ENCODE peak calls at places on chromosomes 2 and 18, in ten cellular contexts. B is activated CD8-positive, alpha-beta memory T cell treated with anti-CD3 and anti-CD28 coated beads for 48 hours; T is foreskin fibroblast; E is H4; Q is CD8-positive, alpha-beta T cell; K is HFFc6; A is NCI-H2081; Z is iris pigment epithelial cell; V is RWPE1; C is A172. R is an unnamed sample.

GRCh38 chr2:172927381-172928357 is 148.0 kb upstream of the MAP3K20 start:
- DNase-seq in B (no peak), T (peak), E (no peak), Q (no peak), K (peak), A (no peak), Z (peak), V (no peak), C (no peak), R (no peak)

GRCh38 chr2:94880507-94880906 is 9.3 kb downstream of the TEKT4 start:
- DNase-seq in B (no peak), T (no peak), E (no peak), Q (no peak), K (no peak), A (no peak), Z (no peak), V (no peak), C (no peak), R (no peak)

GRCh38 chr2:174563530-174564282 is 33.9 kb downstream of the WIPF1 start:
- DNase-seq in B (no peak), T (no peak), E (no peak), Q (no peak), K (no peak), A (no peak), Z (no peak), V (no peak), C (no peak), R (no peak)

GRCh38 chr18:37483984-37484892 is 81.4 kb downstream of the CELF4 start:
- DNase-seq in B (no peak), T (no peak), E (no peak), Q (no peak), K (no peak), A (peak), Z (no peak), V (no peak), C (no peak), R (no peak)

GRCh38 chr2:110731064-110731463 is 1.3 kb upstream of the ACOXL start:
- DNase-seq in B (no peak), T (no peak), E (no peak), Q (no peak), K (no peak), A (no peak), Z (no peak), V (no peak), C (no peak), R (no peak)

GRCh38 chr2:178359192-178359912 is 91.6 kb downstream of the PRKRA start:
- DNase-seq in B (no peak), T (no peak), E (no peak), Q (no peak), K (no peak), A (no peak), Z (no peak), V (no peak), C (no peak), R (no peak)

GRCh38 chr2:28276807-28277206 is 115.9 kb upstream of the FOSL2 start:
- DNase-seq in B (no peak), T (no peak), E (no peak), Q (no peak), K (no peak), A (no peak), Z (peak), V (no peak), C (peak), R (no peak)

GRCh38 chr2:239630618-239631286 is 229.9 kb upstream of the HDAC4 start:
- DNase-seq in B (no peak), T (peak), E (peak), Q (no peak), K (peak), A (no peak), Z (peak), V (peak), C (peak), R (peak)

GRCh38 chr2:46885376-46885775 is 30.2 kb downstream of the MCFD2 start:
- DNase-seq in B (no peak), T (no peak), E (no peak), Q (no peak), K (peak), A (no peak), Z (peak), V (no peak), C (no peak), R (no peak)

GRCh38 chr18:70464343-70465114 is 175.7 kb downstream of the SOCS6 start:
- DNase-seq in B (no peak), T (peak), E (peak), Q (peak), K (peak), A (peak), Z (peak), V (peak), C (peak), R (peak)

GRCh38 chr2:1648241-1649102 is 95.8 kb downstream of the PXDN start:
- DNase-seq in B (no peak), T (no peak), E (no peak), Q (no peak), K (no peak), A (no peak), Z (no peak), V (no peak), C (no peak), R (no peak)

GRCh38 chr18:42045346-42045745 is 90.3 kb downstream of the PIK3C3 start:
- DNase-seq in B (no peak), T (peak), E (no peak), Q (no peak), K (no peak), A (no peak), Z (peak), V (no peak), C (no peak), R (no peak)

GRCh38 chr2:133490412-133490958 is 77.8 kb downstream of the NCKAP5 start:
- DNase-seq in B (no peak), T (no peak), E (no peak), Q (no peak), K (no peak), A (no peak), Z (no peak), V (no peak), C (no peak), R (no peak)

GRCh38 chr2:774436-774835 is 97.2 kb upstream of the TMEM18 start:
- DNase-seq in B (no peak), T (no peak), E (no peak), Q (no peak), K (no peak), A (no peak), Z (no peak), V (no peak), C (no peak), R (no peak)

GRCh38 chr2:39602616-39603015 is 63.1 kb upstream of the TMEM178A start:
- DNase-seq in B (no peak), T (no peak), E (no peak), Q (no peak), K (no peak), A (no peak), Z (no peak), V (no peak), C (no peak), R (no peak)

GRCh38 chr2:201007584-201007998 is 44.1 kb upstream of the ORC2 start:
- DNase-seq in B (no peak), T (no peak), E (no peak), Q (no peak), K (no peak), A (no peak), Z (no peak), V (no peak), C (no peak), R (no peak)

R was measured in RPMI7951.